ENCODE peak calls at places on chromosomes 7 and 10, in six cellular contexts. D is osteoblast, O is epithelial cell of esophagus, S is glutamatergic neuron, A is BJ, K is coronary artery. Q is an unnamed sample.

GRCh38 chr7:18890885-18891621 is 226.4 kb downstream of the TWIST1 start:
- DNase-seq in O (no peak), S (no peak), A (no peak), D (no peak), K (no peak), Q (no peak)

GRCh38 chr7:2596636-2597635 is 34.9 kb upstream of the TTYH3 start:
- DNase-seq in D (peak), O (no peak), S (no peak), A (no peak), K (no peak), Q (no peak)

GRCh38 chr7:155233703-155234492 is 63.8 kb upstream of the INSIG1 start:
- DNase-seq in K (no peak), A (no peak), O (no peak), S (no peak), D (peak), Q (no peak)

GRCh38 chr10:31678573-31679122 is 250.0 kb downstream of the ARHGAP12 start:
- DNase-seq in O (peak), S (no peak), A (no peak), D (no peak), K (no peak), Q (no peak)

GRCh38 chr10:121596668-121597503 is 1.4 kb downstream of the FGFR2 start:
- DNase-seq in O (peak), K (no peak), D (peak), S (peak), A (no peak), Q (no peak)

GRCh38 chr10:46523119-46523880 is 33.2 kb downstream of the GPRIN2 start:
- DNase-seq in K (no peak), S (peak), D (peak), O (peak), A (no peak), Q (no peak)

GRCh38 chr10:373015-373414 is 237.8 kb downstream of the ZMYND11 start:
- DNase-seq in O (no peak), D (peak), K (no peak), S (no peak), A (no peak), Q (no peak)

GRCh38 chr7:130917669-130918128 is 183.7 kb upstream of the KLF14 start:
- DNase-seq in D (no peak), K (no peak), O (peak), S (no peak), A (no peak), Q (no peak)

GRCh38 chr7:158586499-158587191 is 978 bp downstream of the PTPRN2 start:
- DNase-seq in A (no peak), D (no peak), K (no peak), O (no peak), S (no peak), Q (no peak)

GRCh38 chr7:98626393-98627061 is 9.4 kb downstream of the NPTX2 start:
- DNase-seq in K (no peak), A (no peak), O (no peak), D (peak), S (no peak), Q (peak)

GRCh38 chr10:120671491-120671890 is 179.7 kb upstream of the WDR11 start:
- DNase-seq in A (no peak), S (no peak), O (no peak), K (no peak), D (no peak), Q (no peak)

GRCh38 chr7:26454180-26454579 is 162.5 kb downstream of the SNX10 start:
- DNase-seq in S (no peak), D (no peak), A (no peak), O (peak), K (no peak), Q (no peak)

GRCh38 chr7:34190299-34190698 is 285.0 kb downstream of the BMPER start:
- DNase-seq in A (no peak), O (peak), K (no peak), S (no peak), D (no peak), Q (no peak)

GRCh38 chr7:135690566-135690965 is 28.3 kb downstream of the STMP1 start:
- DNase-seq in K (no peak), A (no peak), D (peak), O (no peak), S (no peak), Q (no peak)

GRCh38 chr10:75469018-75469616 is 37.7 kb downstream of the LRMDA start:
- DNase-seq in D (peak), S (no peak), O (peak), A (peak), K (peak), Q (no peak)

GRCh38 chr10:85612833-85613232 is 753.8 kb downstream of the GRID1 start:
- DNase-seq in A (no peak), K (peak), S (no peak), O (no peak), D (no peak), Q (no peak)

GRCh38 chr7:32033006-32033405 is 37.2 kb downstream of the PDE1C start:
- DNase-seq in O (no peak), A (no peak), D (no peak), S (no peak), K (no peak), Q (no peak)

GRCh38 chr10:5583525-5584175 is 58.9 kb downstream of the CALML3 start:
- DNase-seq in O (peak), K (no peak), S (peak), A (no peak), D (no peak), Q (peak)

GRCh38 chr10:49139000-49139865 is 5.4 kb upstream of the FAM170B start:
- DNase-seq in K (no peak), A (peak), D (peak), O (no peak), S (no peak), Q (no peak)

GRCh38 chr7:51606601-51607154 is 290.1 kb upstream of the COBL start:
- DNase-seq in S (no peak), O (no peak), D (no peak), A (no peak), K (no peak), Q (no peak)

DNA sequence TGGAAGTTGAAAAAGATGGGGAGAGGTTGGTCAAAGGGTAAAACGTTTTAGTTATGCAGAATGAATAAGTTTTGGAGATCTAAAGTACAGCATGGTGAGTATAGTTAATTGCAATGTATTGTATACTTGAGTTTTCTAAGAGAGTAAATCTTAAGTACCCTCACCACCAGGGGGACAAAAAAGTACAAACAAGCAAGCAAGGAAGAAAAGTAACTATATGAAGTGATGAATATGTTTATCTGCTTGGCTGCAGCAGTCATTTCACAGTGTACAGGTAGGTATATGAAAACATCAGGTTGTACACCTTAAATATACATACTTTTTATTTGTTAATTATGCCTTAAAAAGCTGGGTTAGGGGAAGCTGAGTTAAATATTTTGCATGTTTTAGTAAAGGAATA is 157.3 kb downstream of the PCLO start:
- DNase-seq in O (peak), S (no peak), K (no peak), A (no peak), D (no peak), Q (no peak)
- TF ChIP-seq CTCF in O (peak), S (peak), K (no peak), A (no peak), D (no peak), Q (peak)

GRCh38 chr7:132575336-132575986 is 809 bp downstream of the PLXNA4 start:
- DNase-seq in D (peak), K (no peak), O (peak), S (peak), A (no peak), Q (peak)
- TF ChIP-seq CTCF in D (no peak), K (no peak), O (no peak), S (no peak), A (no peak), Q (no peak)

DNA sequence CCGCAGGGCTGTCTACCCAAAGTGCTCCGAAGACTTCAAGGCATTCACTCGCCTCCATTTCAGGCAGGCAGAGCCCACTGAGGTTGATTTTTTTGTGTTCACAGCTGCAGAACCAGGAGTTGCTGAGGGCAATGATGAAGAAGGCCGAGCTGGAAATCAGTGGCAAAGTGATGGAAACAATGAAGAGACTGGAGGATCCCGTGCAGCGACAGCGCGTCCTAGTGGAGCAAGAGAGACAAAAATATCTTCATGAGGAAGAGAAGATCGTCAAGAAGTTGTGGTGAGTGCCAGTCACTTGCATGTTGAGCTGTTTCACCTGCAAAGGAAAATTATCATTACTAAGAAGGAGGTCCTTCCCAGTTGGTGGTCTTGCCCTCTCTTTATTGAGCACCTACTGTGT is 210.5 kb downstream of the ARHGAP21 start:
- DNase-seq in S (peak), D (no peak), A (no peak), K (no peak), O (peak), Q (no peak)
- TF ChIP-seq CTCF in S (no peak), D (peak), A (peak), K (no peak), O (peak), Q (peak)

DNA sequence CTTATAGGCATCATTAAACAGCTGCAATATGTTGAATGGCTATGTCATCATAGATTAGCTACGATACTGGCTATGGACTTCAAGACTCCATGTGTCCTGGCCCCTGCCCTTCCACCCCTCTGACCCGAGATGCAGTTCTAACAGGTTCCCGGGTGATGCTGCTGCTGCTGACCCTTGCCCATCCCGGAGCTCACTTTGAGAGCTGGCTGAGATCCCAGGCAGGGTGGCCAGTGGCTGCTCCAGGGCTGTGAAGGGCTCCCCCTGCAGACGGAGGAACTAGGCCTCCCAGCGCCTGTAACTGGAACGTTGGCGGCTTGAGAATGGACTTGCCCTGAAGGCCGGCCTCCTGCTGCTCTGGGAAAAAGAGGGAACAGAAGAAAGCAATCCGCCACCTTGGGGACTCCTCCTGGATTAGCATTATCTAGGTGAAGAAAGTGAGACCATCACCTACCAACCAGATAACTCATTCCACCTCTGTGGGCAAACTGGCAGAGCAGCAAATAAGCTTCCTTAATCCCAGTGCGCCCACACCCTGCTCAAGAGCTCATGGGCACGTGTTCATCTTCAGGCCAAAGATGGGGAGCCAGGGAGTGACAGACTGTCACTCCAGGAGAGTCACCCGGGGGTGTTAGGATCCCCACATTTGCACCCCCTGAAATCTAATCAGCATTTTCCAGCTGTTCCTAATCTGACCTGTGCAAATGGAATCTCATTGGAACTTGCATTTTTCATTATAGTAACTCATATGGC is 56.8 kb downstream of the PARP12 start:
- DNase-seq in A (no peak), D (peak), O (peak), S (peak), K (no peak), Q (peak)
- TF ChIP-seq CTCF in A (peak), D (peak), O (peak), S (no peak), K (no peak), Q (peak)

GRCh38 chr10:74415440-74415839 is 264.4 kb downstream of the ADK start:
- DNase-seq in A (no peak), O (no peak), S (no peak), K (no peak), D (peak), Q (no peak)

GRCh38 chr10:74418285-74418872 is 267.4 kb downstream of the ADK start:
- DNase-seq in D (no peak), K (no peak), A (no peak), S (peak), O (peak), Q (peak)

GRCh38 chr10:74424565-74424964 is 273.5 kb downstream of the ADK start:
- DNase-seq in O (no peak), A (no peak), D (no peak), K (no peak), S (no peak), Q (no peak)

GRCh38 chr10:74417397-74417796 is 266.4 kb downstream of the ADK start:
- DNase-seq in A (no peak), S (no peak), K (no peak), D (no peak), O (no peak), Q (no peak)

DNA sequence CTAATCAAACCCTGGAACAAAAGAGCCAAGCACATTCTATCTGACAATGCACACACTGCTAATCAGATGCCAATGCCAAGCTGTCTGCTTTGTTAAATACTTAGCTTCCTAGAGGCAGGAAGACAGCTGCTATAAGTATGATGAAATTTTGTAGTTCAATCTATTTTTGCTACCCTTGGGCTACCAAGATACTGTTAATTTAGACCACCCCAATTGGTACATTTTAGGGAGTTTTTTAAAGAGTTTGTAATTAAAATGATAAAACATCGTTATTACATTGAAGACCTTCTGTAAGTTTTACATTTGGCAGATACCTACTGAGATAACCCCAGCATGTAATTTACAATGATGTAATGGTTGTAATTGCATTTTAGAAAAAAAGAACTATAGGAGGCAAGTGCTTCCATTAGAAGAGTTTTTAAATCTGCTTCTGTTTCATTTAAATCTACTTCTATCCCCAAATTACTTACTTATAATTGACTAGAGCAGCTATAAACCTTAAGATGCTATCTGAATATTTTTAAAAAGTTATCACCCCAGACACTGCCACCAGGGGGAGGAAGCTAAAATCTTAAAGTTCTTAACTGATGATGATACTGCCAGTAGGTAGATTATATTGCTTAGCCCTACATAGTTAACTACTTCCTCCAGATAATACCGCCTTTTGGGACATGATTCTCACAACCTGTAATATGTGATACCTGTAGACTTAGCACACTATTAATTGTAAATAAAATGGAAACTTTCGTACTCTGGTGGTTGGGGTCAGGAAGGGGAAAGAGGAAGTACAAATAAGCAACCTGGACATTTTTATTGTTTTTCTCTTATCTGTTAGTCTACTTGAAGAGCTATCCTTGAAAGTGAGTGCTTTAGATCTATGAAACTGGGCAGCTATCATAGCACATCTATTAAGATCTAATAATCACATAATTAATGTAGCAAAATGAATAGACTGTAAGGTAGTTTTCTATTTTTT is 268.8 kb downstream of the ADK start:
- DNase-seq in K (no peak), A (no peak), S (peak), D (peak), O (peak), Q (no peak)
- TF ChIP-seq CTCF in K (no peak), A (peak), S (peak), D (peak), O (peak), Q (peak)

Q was measured in neural crest cell.